ENCODE peak calls at places on chromosome 1, in nine cellular contexts. One of them, this sample, is unnamed.

GRCh38 chr1:194076646-194077045 is 890.2 kb upstream of the B3GALT2 start:
- DNase-seq in CD4-positive, CD25-positive, alpha-beta regulatory T cell: no peak
- DNase-seq in colonic mucosa: no peak
- DNase-seq in endothelial cell of umbilical vein: peak; percentile 38
- DNase-seq in sigmoid colon: no peak
- DNase-seq in SK-N-SH: no peak
- DNase-seq in naive thymus-derived CD4-positive, alpha-beta T cell: no peak
- DNase-seq in DND-41: no peak
- DNase-seq in tibial nerve: no peak
- DNase-seq in this sample: no peak

GRCh38 chr1:56576880-56577858 is 2.2 kb downstream of the PLPP3 start:
- DNase-seq in naive thymus-derived CD4-positive, alpha-beta T cell: no peak
- DNase-seq in DND-41: peak; percentile 14
- DNase-seq in endothelial cell of umbilical vein: peak; percentile 74
- DNase-seq in tibial nerve: no peak
- DNase-seq in SK-N-SH: peak; percentile 54
- DNase-seq in colonic mucosa: peak; percentile 29
- DNase-seq in sigmoid colon: no peak
- DNase-seq in CD4-positive, CD25-positive, alpha-beta regulatory T cell: no peak
- DNase-seq in this sample: no peak

GRCh38 chr1:96771847-96772246 is 50.3 kb downstream of the PTBP2 start:
- DNase-seq in tibial nerve: no peak
- DNase-seq in CD4-positive, CD25-positive, alpha-beta regulatory T cell: no peak
- DNase-seq in naive thymus-derived CD4-positive, alpha-beta T cell: no peak
- DNase-seq in endothelial cell of umbilical vein: no peak
- DNase-seq in sigmoid colon: no peak
- DNase-seq in DND-41: no peak
- DNase-seq in SK-N-SH: no peak
- DNase-seq in colonic mucosa: no peak
- DNase-seq in this sample: no peak

GRCh38 chr1:218983433-218983832 is 190.2 kb upstream of the LYPLAL1 start:
- DNase-seq in colonic mucosa: no peak
- DNase-seq in CD4-positive, CD25-positive, alpha-beta regulatory T cell: no peak
- DNase-seq in SK-N-SH: no peak
- DNase-seq in sigmoid colon: no peak
- DNase-seq in endothelial cell of umbilical vein: no peak
- DNase-seq in naive thymus-derived CD4-positive, alpha-beta T cell: no peak
- DNase-seq in DND-41: no peak
- DNase-seq in tibial nerve: no peak
- DNase-seq in this sample: no peak

GRCh38 chr1:80171101-80171500 is 1164.6 kb upstream of the ADGRL4 start:
- DNase-seq in CD4-positive, CD25-positive, alpha-beta regulatory T cell: no peak
- DNase-seq in endothelial cell of umbilical vein: no peak
- DNase-seq in DND-41: no peak
- DNase-seq in sigmoid colon: no peak
- DNase-seq in SK-N-SH: no peak
- DNase-seq in tibial nerve: no peak
- DNase-seq in colonic mucosa: no peak
- DNase-seq in naive thymus-derived CD4-positive, alpha-beta T cell: no peak
- DNase-seq in this sample: no peak

GRCh38 chr1:233112184-233113008 is 162.0 kb downstream of the NTPCR start:
- DNase-seq in CD4-positive, CD25-positive, alpha-beta regulatory T cell: no peak
- DNase-seq in DND-41: no peak
- DNase-seq in naive thymus-derived CD4-positive, alpha-beta T cell: no peak
- DNase-seq in endothelial cell of umbilical vein: no peak
- DNase-seq in colonic mucosa: no peak
- DNase-seq in SK-N-SH: no peak
- DNase-seq in sigmoid colon: no peak
- DNase-seq in tibial nerve: no peak
- DNase-seq in this sample: no peak

GRCh38 chr1:20279507-20279906 is 11.2 kb upstream of the VWA5B1 start:
- DNase-seq in naive thymus-derived CD4-positive, alpha-beta T cell: no peak
- DNase-seq in endothelial cell of umbilical vein: no peak
- DNase-seq in SK-N-SH: no peak
- DNase-seq in tibial nerve: no peak
- DNase-seq in DND-41: no peak
- DNase-seq in CD4-positive, CD25-positive, alpha-beta regulatory T cell: no peak
- DNase-seq in colonic mucosa: peak; percentile 47
- DNase-seq in sigmoid colon: no peak
- DNase-seq in this sample: no peak

GRCh38 chr1:22431965-22432364 is 19.7 kb upstream of the ZBTB40 start:
- DNase-seq in DND-41: no peak
- DNase-seq in tibial nerve: no peak
- DNase-seq in naive thymus-derived CD4-positive, alpha-beta T cell: no peak
- DNase-seq in CD4-positive, CD25-positive, alpha-beta regulatory T cell: no peak
- DNase-seq in endothelial cell of umbilical vein: no peak
- DNase-seq in sigmoid colon: no peak
- DNase-seq in colonic mucosa: no peak
- DNase-seq in SK-N-SH: no peak
- DNase-seq in this sample: no peak

GRCh38 chr1:95903060-95903459 is 669.0 kb downstream of the RWDD3 start:
- DNase-seq in sigmoid colon: no peak
- DNase-seq in DND-41: no peak
- DNase-seq in naive thymus-derived CD4-positive, alpha-beta T cell: no peak
- DNase-seq in tibial nerve: no peak
- DNase-seq in CD4-positive, CD25-positive, alpha-beta regulatory T cell: no peak
- DNase-seq in colonic mucosa: no peak
- DNase-seq in endothelial cell of umbilical vein: no peak
- DNase-seq in SK-N-SH: no peak
- DNase-seq in this sample: no peak

GRCh38 chr1:108057536-108057935 is 92.6 kb upstream of the VAV3 start:
- DNase-seq in tibial nerve: peak; percentile 28
- DNase-seq in SK-N-SH: no peak
- DNase-seq in colonic mucosa: peak; percentile 35
- DNase-seq in naive thymus-derived CD4-positive, alpha-beta T cell: no peak
- DNase-seq in DND-41: peak; percentile 86
- DNase-seq in endothelial cell of umbilical vein: peak; percentile 6
- DNase-seq in CD4-positive, CD25-positive, alpha-beta regulatory T cell: no peak
- DNase-seq in sigmoid colon: peak; percentile 76
- DNase-seq in this sample: no peak

GRCh38 chr1:154755858-154756730 is 114.0 kb downstream of the KCNN3 start:
- DNase-seq in colonic mucosa: no peak
- DNase-seq in naive thymus-derived CD4-positive, alpha-beta T cell: no peak
- DNase-seq in CD4-positive, CD25-positive, alpha-beta regulatory T cell: peak; percentile 9
- DNase-seq in sigmoid colon: peak; percentile 55
- DNase-seq in SK-N-SH: peak; percentile 33
- DNase-seq in endothelial cell of umbilical vein: no peak
- DNase-seq in DND-41: no peak
- DNase-seq in tibial nerve: no peak
- DNase-seq in this sample: no peak

GRCh38 chr1:56430141-56430839 is 149.1 kb downstream of the PLPP3 start:
- DNase-seq in tibial nerve: no peak
- DNase-seq in colonic mucosa: no peak
- DNase-seq in SK-N-SH: peak; percentile 44
- DNase-seq in DND-41: no peak
- DNase-seq in endothelial cell of umbilical vein: no peak
- DNase-seq in sigmoid colon: no peak
- DNase-seq in CD4-positive, CD25-positive, alpha-beta regulatory T cell: no peak
- DNase-seq in naive thymus-derived CD4-positive, alpha-beta T cell: no peak
- DNase-seq in this sample: no peak

GRCh38 chr1:202163281-202164270 is 3.2 kb upstream of the PTPN7 start:
- DNase-seq in sigmoid colon: no peak
- DNase-seq in endothelial cell of umbilical vein: no peak
- DNase-seq in CD4-positive, CD25-positive, alpha-beta regulatory T cell: no peak
- DNase-seq in colonic mucosa: no peak
- DNase-seq in tibial nerve: no peak
- DNase-seq in DND-41: peak; percentile 22
- DNase-seq in naive thymus-derived CD4-positive, alpha-beta T cell: no peak
- DNase-seq in SK-N-SH: no peak
- DNase-seq in this sample: no peak

GRCh38 chr1:207259391-207259790 is 62.1 kb upstream of the CD55 start:
- DNase-seq in SK-N-SH: no peak
- DNase-seq in tibial nerve: no peak
- DNase-seq in naive thymus-derived CD4-positive, alpha-beta T cell: no peak
- DNase-seq in sigmoid colon: no peak
- DNase-seq in CD4-positive, CD25-positive, alpha-beta regulatory T cell: no peak
- DNase-seq in endothelial cell of umbilical vein: peak; percentile 78
- DNase-seq in DND-41: no peak
- DNase-seq in colonic mucosa: no peak
- DNase-seq in this sample: no peak

GRCh38 chr1:12384836-12385456 is 155.1 kb downstream of the VPS13D start:
- DNase-seq in colonic mucosa: no peak
- DNase-seq in tibial nerve: no peak
- DNase-seq in sigmoid colon: no peak
- DNase-seq in endothelial cell of umbilical vein: peak; percentile 31
- DNase-seq in CD4-positive, CD25-positive, alpha-beta regulatory T cell: peak; percentile 82
- DNase-seq in DND-41: no peak
- DNase-seq in naive thymus-derived CD4-positive, alpha-beta T cell: peak; percentile 33
- DNase-seq in SK-N-SH: no peak
- DNase-seq in this sample: no peak

GRCh38 chr1:101022294-101022693 is 3.3 kb downstream of the DPH5 start:
- DNase-seq in tibial nerve: no peak
- DNase-seq in naive thymus-derived CD4-positive, alpha-beta T cell: no peak
- DNase-seq in colonic mucosa: no peak
- DNase-seq in SK-N-SH: no peak
- DNase-seq in sigmoid colon: no peak
- DNase-seq in CD4-positive, CD25-positive, alpha-beta regulatory T cell: no peak
- DNase-seq in endothelial cell of umbilical vein: no peak
- DNase-seq in DND-41: no peak
- DNase-seq in this sample: no peak

DNA sequence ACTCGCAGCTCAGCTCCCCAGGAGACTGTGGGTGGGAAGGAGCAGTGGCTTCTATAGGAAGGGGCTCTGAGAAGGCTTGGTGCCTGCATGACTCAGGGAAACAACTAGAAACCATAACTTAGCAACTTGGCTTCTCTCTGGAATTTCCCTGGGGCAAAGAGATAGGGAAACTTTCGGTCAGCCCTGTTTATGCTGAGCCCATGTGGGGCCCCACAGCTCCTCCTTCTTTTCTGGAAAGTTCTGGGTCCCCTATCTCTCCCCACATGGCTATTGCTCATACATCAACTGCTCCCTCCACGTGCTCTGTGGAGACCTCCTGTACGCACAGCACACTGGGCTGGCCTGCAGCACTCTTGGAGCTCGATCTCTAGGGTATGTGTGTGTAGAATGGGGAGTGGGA is 39.3 kb downstream of the PLEKHA6 start:
- DNase-seq in SK-N-SH: no peak
- DNase-seq in colonic mucosa: no peak
- DNase-seq in CD4-positive, CD25-positive, alpha-beta regulatory T cell: no peak
- DNase-seq in DND-41: no peak
- DNase-seq in endothelial cell of umbilical vein: no peak
- DNase-seq in sigmoid colon: no peak
- DNase-seq in tibial nerve: no peak
- DNase-seq in naive thymus-derived CD4-positive, alpha-beta T cell: no peak
- DNase-seq in this sample: no peak
- H3K27ac ChIP-seq in SK-N-SH: no peak overlapping the region
- H3K27ac ChIP-seq in colonic mucosa: peak overlapping the region; percentile 46
- H3K27ac ChIP-seq in CD4-positive, CD25-positive, alpha-beta regulatory T cell: no peak overlapping the region
- H3K27ac ChIP-seq in DND-41: no peak overlapping the region
- H3K27ac ChIP-seq in endothelial cell of umbilical vein: no peak overlapping the region
- H3K27ac ChIP-seq in sigmoid colon: peak overlapping the region; percentile 17
- H3K27ac ChIP-seq in tibial nerve: no peak overlapping the region
- H3K27ac ChIP-seq in naive thymus-derived CD4-positive, alpha-beta T cell: no peak overlapping the region
- H3K27ac ChIP-seq in this sample: no peak overlapping the region

DNA sequence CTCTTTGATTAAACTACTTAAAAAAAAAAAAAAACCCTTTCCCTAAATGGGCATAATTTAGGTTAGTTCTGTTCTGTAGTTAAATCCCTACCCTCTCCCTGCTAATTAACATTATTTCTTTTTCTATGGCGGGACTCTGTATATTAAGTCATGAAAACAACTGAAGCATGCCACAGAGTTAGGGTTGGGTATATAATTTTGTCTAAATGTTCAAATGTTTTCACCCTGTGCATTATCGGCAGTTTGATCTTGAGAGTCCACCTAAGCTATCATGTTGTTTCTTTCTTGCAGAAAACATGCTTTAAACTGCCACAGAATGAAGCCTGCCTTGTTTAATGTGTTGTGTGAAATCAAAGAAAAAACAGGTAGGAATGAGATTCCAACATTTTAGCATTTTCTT is 4.0 kb downstream of the PBX1 start:
- DNase-seq in tibial nerve: no peak
- DNase-seq in SK-N-SH: no peak
- DNase-seq in colonic mucosa: no peak
- DNase-seq in naive thymus-derived CD4-positive, alpha-beta T cell: no peak
- DNase-seq in endothelial cell of umbilical vein: peak; percentile 48
- DNase-seq in CD4-positive, CD25-positive, alpha-beta regulatory T cell: no peak
- DNase-seq in sigmoid colon: no peak
- DNase-seq in DND-41: no peak
- DNase-seq in this sample: no peak
- H3K4me3 ChIP-seq in tibial nerve: no peak overlapping the region
- H3K4me3 ChIP-seq in SK-N-SH: no peak overlapping the region
- H3K4me3 ChIP-seq in colonic mucosa: peak overlapping the region; percentile 4
- H3K4me3 ChIP-seq in naive thymus-derived CD4-positive, alpha-beta T cell: no peak overlapping the region
- H3K4me3 ChIP-seq in endothelial cell of umbilical vein: peak overlapping the region; percentile 59
- H3K4me3 ChIP-seq in CD4-positive, CD25-positive, alpha-beta regulatory T cell: no peak overlapping the region
- H3K4me3 ChIP-seq in sigmoid colon: peak overlapping the region; percentile 90
- H3K4me3 ChIP-seq in DND-41: no peak overlapping the region
- H3K4me3 ChIP-seq in this sample: peak overlapping the region; percentile 92

GRCh38 chr1:230210979-230211336 is 143.9 kb downstream of the GALNT2 start:
- DNase-seq in DND-41: no peak
- DNase-seq in colonic mucosa: no peak
- DNase-seq in tibial nerve: no peak
- DNase-seq in endothelial cell of umbilical vein: no peak
- DNase-seq in CD4-positive, CD25-positive, alpha-beta regulatory T cell: no peak
- DNase-seq in SK-N-SH: no peak
- DNase-seq in naive thymus-derived CD4-positive, alpha-beta T cell: no peak
- DNase-seq in sigmoid colon: no peak
- DNase-seq in this sample: no peak
- H3K4me1 ChIP-seq in DND-41: no peaks in the 10 kb centered on the region
- H3K4me1 ChIP-seq in colonic mucosa: peaks cover 13% of the 10 kb centered on the region
- H3K4me1 ChIP-seq in tibial nerve: peaks cover 28% of the 10 kb centered on the region
- H3K4me1 ChIP-seq in endothelial cell of umbilical vein: peaks cover 43% of the 10 kb centered on the region
- H3K4me1 ChIP-seq in CD4-positive, CD25-positive, alpha-beta regulatory T cell: peaks cover 33% of the 10 kb centered on the region
- H3K4me1 ChIP-seq in SK-N-SH: peaks cover 26% of the 10 kb centered on the region
- H3K4me1 ChIP-seq in naive thymus-derived CD4-positive, alpha-beta T cell: no peaks in the 10 kb centered on the region
- H3K4me1 ChIP-seq in sigmoid colon: peaks cover 17% of the 10 kb centered on the region
- H3K4me1 ChIP-seq in this sample: peaks cover 65% of the 10 kb centered on the region

GRCh38 chr1:234997201-234998173 is 131.2 kb downstream of the TOMM20 start:
- DNase-seq in SK-N-SH: peak; percentile 69
- DNase-seq in colonic mucosa: peak; percentile 93
- DNase-seq in DND-41: no peak
- DNase-seq in sigmoid colon: peak; percentile 100
- DNase-seq in tibial nerve: peak; percentile 99
- DNase-seq in endothelial cell of umbilical vein: peak; percentile 99
- DNase-seq in naive thymus-derived CD4-positive, alpha-beta T cell: no peak
- DNase-seq in CD4-positive, CD25-positive, alpha-beta regulatory T cell: no peak
- DNase-seq in this sample: peak; percentile 98

GRCh38 chr1:234990874-234991801 is 137.5 kb downstream of the TOMM20 start:
- DNase-seq in DND-41: no peak
- DNase-seq in sigmoid colon: peak; percentile 34
- DNase-seq in colonic mucosa: no peak
- DNase-seq in naive thymus-derived CD4-positive, alpha-beta T cell: no peak
- DNase-seq in SK-N-SH: no peak
- DNase-seq in endothelial cell of umbilical vein: no peak
- DNase-seq in CD4-positive, CD25-positive, alpha-beta regulatory T cell: no peak
- DNase-seq in tibial nerve: no peak
- DNase-seq in this sample: no peak

GRCh38 chr1:234992065-234992464 is 136.6 kb downstream of the TOMM20 start:
- DNase-seq in CD4-positive, CD25-positive, alpha-beta regulatory T cell: no peak
- DNase-seq in sigmoid colon: no peak
- DNase-seq in DND-41: no peak
- DNase-seq in tibial nerve: no peak
- DNase-seq in SK-N-SH: no peak
- DNase-seq in endothelial cell of umbilical vein: no peak
- DNase-seq in naive thymus-derived CD4-positive, alpha-beta T cell: no peak
- DNase-seq in colonic mucosa: no peak
- DNase-seq in this sample: no peak

GRCh38 chr1:234996245-234996757 is 132.3 kb downstream of the TOMM20 start:
- DNase-seq in DND-41: no peak
- DNase-seq in endothelial cell of umbilical vein: peak; percentile 34
- DNase-seq in CD4-positive, CD25-positive, alpha-beta regulatory T cell: no peak
- DNase-seq in tibial nerve: no peak
- DNase-seq in sigmoid colon: peak; percentile 46
- DNase-seq in naive thymus-derived CD4-positive, alpha-beta T cell: no peak
- DNase-seq in colonic mucosa: no peak
- DNase-seq in SK-N-SH: no peak
- DNase-seq in this sample: no peak

GRCh38 chr1:234994411-234995295 is 134.0 kb downstream of the TOMM20 start:
- DNase-seq in endothelial cell of umbilical vein: no peak
- DNase-seq in SK-N-SH: no peak
- DNase-seq in DND-41: no peak
- DNase-seq in naive thymus-derived CD4-positive, alpha-beta T cell: no peak
- DNase-seq in CD4-positive, CD25-positive, alpha-beta regulatory T cell: no peak
- DNase-seq in sigmoid colon: peak; percentile 63
- DNase-seq in colonic mucosa: no peak
- DNase-seq in tibial nerve: no peak
- DNase-seq in this sample: no peak
- H3K27ac ChIP-seq in endothelial cell of umbilical vein: no peak overlapping the region
- H3K27ac ChIP-seq in SK-N-SH: no peak overlapping the region
- H3K27ac ChIP-seq in DND-41: no peak overlapping the region
- H3K27ac ChIP-seq in naive thymus-derived CD4-positive, alpha-beta T cell: no peak overlapping the region
- H3K27ac ChIP-seq in CD4-positive, CD25-positive, alpha-beta regulatory T cell: no peak overlapping the region
- H3K27ac ChIP-seq in sigmoid colon: no peak overlapping the region
- H3K27ac ChIP-seq in colonic mucosa: no peak overlapping the region
- H3K27ac ChIP-seq in tibial nerve: no peak overlapping the region
- H3K27ac ChIP-seq in this sample: peak overlapping the region; percentile 8